ENCODE peak calls at places on chromosomes 1 and 21, in four cellular contexts. O, W, Q and Y are unnamed samples.

GRCh38 chr21:44846485-44847260 is 26.8 kb downstream of the PTTG1IP start:
- DNase-seq in Q (no peak), W (no peak), O (peak; percentile 48), Y (no peak)

GRCh38 chr1:96722161-96722908 is 751 bp downstream of the PTBP2 start:
- DNase-seq in O (peak; percentile 86), W (no peak), Q (no peak), Y (peak; percentile 46)

GRCh38 chr1:155003766-155004351 is 1.3 kb downstream of the ZBTB7B start:
- DNase-seq in O (peak; percentile 80), Q (no peak), W (no peak), Y (peak; percentile 85)

GRCh38 chr1:88873737-88874374 is 17.5 kb downstream of the GTF2B start:
- DNase-seq in W (no peak), Q (no peak), O (no peak), Y (no peak)

GRCh38 chr21:41683815-41684214 is 83.0 kb downstream of the RIPK4 start:
- DNase-seq in O (no peak), W (no peak), Q (no peak), Y (no peak)

GRCh38 chr1:4425892-4426291 is 228.5 kb upstream of the AJAP1 start:
- DNase-seq in W (no peak), O (peak; percentile 44), Q (no peak), Y (peak; percentile 31)

GRCh38 chr1:201072149-201072548 is 40.1 kb downstream of the CACNA1S start:
- DNase-seq in O (no peak), W (no peak), Q (no peak), Y (no peak)

GRCh38 chr21:44758781-44759627 is 42.6 kb downstream of the UBE2G2 start:
- DNase-seq in Q (no peak), W (no peak), O (no peak), Y (no peak)

GRCh38 chr1:93672069-93672468 is 9.6 kb downstream of the BCAR3 start:
- DNase-seq in W (no peak), Q (no peak), O (no peak), Y (peak; percentile 24)

GRCh38 chr1:19463204-19463803 is 22.0 kb downstream of the CAPZB start:
- DNase-seq in W (peak; percentile 77), Q (no peak), O (no peak), Y (no peak)

GRCh38 chr1:110136911-110137310 is 13.4 kb upstream of the SLC6A17 start:
- DNase-seq in W (no peak), O (peak; percentile 77), Q (no peak), Y (no peak)

GRCh38 chr1:151512801-151513625 is 1.8 kb downstream of the CGN start:
- DNase-seq in Q (no peak), W (no peak), O (no peak), Y (no peak)

GRCh38 chr1:96683931-96684330 is 37.7 kb upstream of the PTBP2 start:
- DNase-seq in W (no peak), O (no peak), Q (no peak), Y (no peak)

GRCh38 chr1:193358419-193358818 is 172.0 kb upstream of the B3GALT2 start:
- DNase-seq in W (no peak), O (no peak), Q (peak; percentile 0), Y (no peak)

GRCh38 chr1:172820759-172821158 is 161.9 kb downstream of the FASLG start:
- DNase-seq in W (no peak), O (no peak), Q (no peak), Y (no peak)

GRCh38 chr1:100860397-100860991 is 34.1 kb downstream of the EXTL2 start:
- DNase-seq in W (no peak), O (no peak), Q (no peak), Y (no peak)
- TF ChIP-seq MAX in W (no peak), O (peak; percentile 57), Q (no peak), Y (no peak)

GRCh38 chr1:63000508-63000907 is 216.6 kb downstream of the ATG4C start:
- DNase-seq in W (no peak), O (no peak), Q (no peak), Y (no peak)
- TF ChIP-seq RAD21 in W (no peak), O (no peak), Q (no peak), Y (no peak)

DNA sequence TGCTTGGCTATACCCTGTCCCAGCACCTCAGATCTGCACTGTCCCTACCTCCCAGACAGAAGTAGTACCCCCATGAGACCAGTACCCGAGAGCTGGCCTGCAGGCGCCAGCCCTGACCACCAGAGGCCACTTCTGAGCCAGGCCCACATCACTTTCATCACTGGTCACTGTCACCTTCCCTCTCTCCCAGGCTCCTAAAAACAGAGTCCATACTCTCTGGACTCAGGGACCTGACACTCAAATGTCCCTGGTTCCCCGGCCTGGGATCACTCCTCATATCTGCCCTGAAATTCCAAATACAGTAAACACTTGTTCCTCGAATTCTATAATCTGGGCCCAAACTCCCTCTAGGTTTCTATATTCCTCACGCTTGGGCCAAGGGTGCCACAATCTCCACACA is 18.7 kb downstream of the TMEM53 start:
- DNase-seq in Q (no peak), O (peak; percentile 75), W (no peak), Y (peak; percentile 22)
- TF ChIP-seq MAX in Q (no peak), O (no peak), W (no peak), Y (no peak)

GRCh38 chr1:244114895-244115294 is 63.8 kb downstream of the ZBTB18 start:
- DNase-seq in Q (no peak), O (no peak), W (no peak), Y (no peak)

GRCh38 chr1:244112646-244113045 is 61.6 kb downstream of the ZBTB18 start:
- DNase-seq in Q (no peak), O (no peak), W (no peak), Y (no peak)

GRCh38 chr1:244113532-244114320 is 62.6 kb downstream of the ZBTB18 start:
- DNase-seq in W (no peak), Q (no peak), O (no peak), Y (no peak)

GRCh38 chr1:244111008-244111407 is 59.9 kb downstream of the ZBTB18 start:
- DNase-seq in O (no peak), Q (no peak), W (peak; percentile 5), Y (no peak)

GRCh38 chr1:244112046-244112445 is 61.0 kb downstream of the ZBTB18 start:
- DNase-seq in W (no peak), Q (no peak), O (no peak), Y (no peak)
- TF ChIP-seq RAD21 in W (no peak), Q (no peak), O (no peak), Y (no peak)

GRCh38 chr21:43694437-43695079 is 24.4 kb upstream of the PDXK start:
- DNase-seq in O (no peak), Q (no peak), W (no peak), Y (no peak)
- TF ChIP-seq MAX in O (no peak), Q (no peak), W (no peak), Y (no peak)

GRCh38 chr1:39104158-39105060 is 78.3 kb downstream of the NDUFS5 start:
- DNase-seq in Q (no peak), W (no peak), O (no peak), Y (peak; percentile 23)
- TF ChIP-seq RAD21 in Q (no peak), W (no peak), O (no peak), Y (no peak)

GRCh38 chr1:8477199-8477982 is 159.5 kb downstream of the SLC45A1 start:
- DNase-seq in W (peak; percentile 93), O (no peak), Q (no peak), Y (no peak)
- TF ChIP-seq MAX in W (no peak), O (no peak), Q (no peak), Y (no peak)

GRCh38 chr1:12189328-12189682 is 22.5 kb downstream of the TNFRSF1B start:
- DNase-seq in W (no peak), O (no peak), Q (no peak), Y (no peak)
- TF ChIP-seq RAD21 in W (no peak), O (no peak), Q (no peak), Y (no peak)